ENCODE peak calls at places on chromosomes 7 and 10, in ten cellular contexts. One of them, this sample, is unnamed.

GRCh38 chr10:88045544-88046415 is 182.4 kb downstream of the PTEN start:
- DNase-seq in effector memory CD8-positive, alpha-beta T cell: no peak
- DNase-seq in Right ventricle myocardium inferior: no peak
- DNase-seq in stimulated activated CD4-positive, alpha-beta T cell treated with anti-CD3 and anti-CD28 coated beads, Interleukin-4, amount 100 ng/mL, for 48 hours: no peak
- DNase-seq in right atrium auricular region: no peak
- DNase-seq in activated CD4-positive, alpha-beta T cell treated with anti-CD3 and anti-CD28 coated beads, Interleukin-2, amount 10 ng/mL, durations not matched to agents 7 days and 5 days: no peak
- DNase-seq in AML-193: peak; percentile 40
- DNase-seq in NCI-H2081 treated with DMSO at 0.1 percent for 48 hours: no peak
- DNase-seq in progenitor cell of endocrine pancreas: no peak
- DNase-seq in IMR-90: peak; percentile 20
- DNase-seq in this sample: no peak

GRCh38 chr10:70992436-70992835 is 104.1 kb upstream of the PCBD1 start:
- DNase-seq in effector memory CD8-positive, alpha-beta T cell: no peak
- DNase-seq in Right ventricle myocardium inferior: no peak
- DNase-seq in stimulated activated CD4-positive, alpha-beta T cell treated with anti-CD3 and anti-CD28 coated beads, Interleukin-4, amount 100 ng/mL, for 48 hours: no peak
- DNase-seq in right atrium auricular region: no peak
- DNase-seq in activated CD4-positive, alpha-beta T cell treated with anti-CD3 and anti-CD28 coated beads, Interleukin-2, amount 10 ng/mL, durations not matched to agents 7 days and 5 days: no peak
- DNase-seq in AML-193: no peak
- DNase-seq in NCI-H2081 treated with DMSO at 0.1 percent for 48 hours: no peak
- DNase-seq in progenitor cell of endocrine pancreas: no peak
- DNase-seq in IMR-90: no peak
- DNase-seq in this sample: no peak

GRCh38 chr7:87318741-87319140 is 26.7 kb upstream of the CROT start:
- DNase-seq in effector memory CD8-positive, alpha-beta T cell: no peak
- DNase-seq in Right ventricle myocardium inferior: no peak
- DNase-seq in stimulated activated CD4-positive, alpha-beta T cell treated with anti-CD3 and anti-CD28 coated beads, Interleukin-4, amount 100 ng/mL, for 48 hours: no peak
- DNase-seq in right atrium auricular region: no peak
- DNase-seq in activated CD4-positive, alpha-beta T cell treated with anti-CD3 and anti-CD28 coated beads, Interleukin-2, amount 10 ng/mL, durations not matched to agents 7 days and 5 days: no peak
- DNase-seq in AML-193: no peak
- DNase-seq in NCI-H2081 treated with DMSO at 0.1 percent for 48 hours: no peak
- DNase-seq in progenitor cell of endocrine pancreas: no peak
- DNase-seq in IMR-90: no peak
- DNase-seq in this sample: no peak

GRCh38 chr7:21579341-21580072 is 36.7 kb downstream of the DNAH11 start:
- DNase-seq in effector memory CD8-positive, alpha-beta T cell: no peak
- DNase-seq in Right ventricle myocardium inferior: no peak
- DNase-seq in stimulated activated CD4-positive, alpha-beta T cell treated with anti-CD3 and anti-CD28 coated beads, Interleukin-4, amount 100 ng/mL, for 48 hours: no peak
- DNase-seq in right atrium auricular region: no peak
- DNase-seq in activated CD4-positive, alpha-beta T cell treated with anti-CD3 and anti-CD28 coated beads, Interleukin-2, amount 10 ng/mL, durations not matched to agents 7 days and 5 days: no peak
- DNase-seq in AML-193: no peak
- DNase-seq in NCI-H2081 treated with DMSO at 0.1 percent for 48 hours: no peak
- DNase-seq in progenitor cell of endocrine pancreas: no peak
- DNase-seq in IMR-90: peak; percentile 1
- DNase-seq in this sample: no peak

GRCh38 chr7:12670759-12671545 is 16.5 kb upstream of the ARL4A start:
- DNase-seq in effector memory CD8-positive, alpha-beta T cell: no peak
- DNase-seq in Right ventricle myocardium inferior: no peak
- DNase-seq in stimulated activated CD4-positive, alpha-beta T cell treated with anti-CD3 and anti-CD28 coated beads, Interleukin-4, amount 100 ng/mL, for 48 hours: no peak
- DNase-seq in right atrium auricular region: no peak
- DNase-seq in activated CD4-positive, alpha-beta T cell treated with anti-CD3 and anti-CD28 coated beads, Interleukin-2, amount 10 ng/mL, durations not matched to agents 7 days and 5 days: no peak
- DNase-seq in AML-193: peak; percentile 10
- DNase-seq in NCI-H2081 treated with DMSO at 0.1 percent for 48 hours: no peak
- DNase-seq in progenitor cell of endocrine pancreas: no peak
- DNase-seq in IMR-90: peak; percentile 41
- DNase-seq in this sample: no peak

GRCh38 chr7:33671521-33672262 is 233.6 kb upstream of the BMPER start:
- DNase-seq in effector memory CD8-positive, alpha-beta T cell: no peak
- DNase-seq in Right ventricle myocardium inferior: no peak
- DNase-seq in stimulated activated CD4-positive, alpha-beta T cell treated with anti-CD3 and anti-CD28 coated beads, Interleukin-4, amount 100 ng/mL, for 48 hours: no peak
- DNase-seq in right atrium auricular region: no peak
- DNase-seq in activated CD4-positive, alpha-beta T cell treated with anti-CD3 and anti-CD28 coated beads, Interleukin-2, amount 10 ng/mL, durations not matched to agents 7 days and 5 days: no peak
- DNase-seq in AML-193: no peak
- DNase-seq in NCI-H2081 treated with DMSO at 0.1 percent for 48 hours: no peak
- DNase-seq in progenitor cell of endocrine pancreas: no peak
- DNase-seq in IMR-90: no peak
- DNase-seq in this sample: no peak

GRCh38 chr10:130429809-130430208 is 293.6 kb downstream of the GLRX3 start:
- DNase-seq in effector memory CD8-positive, alpha-beta T cell: no peak
- DNase-seq in Right ventricle myocardium inferior: no peak
- DNase-seq in stimulated activated CD4-positive, alpha-beta T cell treated with anti-CD3 and anti-CD28 coated beads, Interleukin-4, amount 100 ng/mL, for 48 hours: no peak
- DNase-seq in right atrium auricular region: peak; percentile 11
- DNase-seq in activated CD4-positive, alpha-beta T cell treated with anti-CD3 and anti-CD28 coated beads, Interleukin-2, amount 10 ng/mL, durations not matched to agents 7 days and 5 days: no peak
- DNase-seq in AML-193: no peak
- DNase-seq in NCI-H2081 treated with DMSO at 0.1 percent for 48 hours: no peak
- DNase-seq in progenitor cell of endocrine pancreas: no peak
- DNase-seq in IMR-90: no peak
- DNase-seq in this sample: peak; percentile 27

GRCh38 chr7:46317256-46317655 is 396.2 kb upstream of the IGFBP3 start:
- DNase-seq in effector memory CD8-positive, alpha-beta T cell: no peak
- DNase-seq in Right ventricle myocardium inferior: no peak
- DNase-seq in stimulated activated CD4-positive, alpha-beta T cell treated with anti-CD3 and anti-CD28 coated beads, Interleukin-4, amount 100 ng/mL, for 48 hours: no peak
- DNase-seq in right atrium auricular region: no peak
- DNase-seq in activated CD4-positive, alpha-beta T cell treated with anti-CD3 and anti-CD28 coated beads, Interleukin-2, amount 10 ng/mL, durations not matched to agents 7 days and 5 days: no peak
- DNase-seq in AML-193: no peak
- DNase-seq in NCI-H2081 treated with DMSO at 0.1 percent for 48 hours: no peak
- DNase-seq in progenitor cell of endocrine pancreas: no peak
- DNase-seq in IMR-90: peak; percentile 46
- DNase-seq in this sample: no peak

GRCh38 chr7:116545411-116545993 is 20.7 kb downstream of the CAV1 start:
- DNase-seq in effector memory CD8-positive, alpha-beta T cell: no peak
- DNase-seq in Right ventricle myocardium inferior: no peak
- DNase-seq in stimulated activated CD4-positive, alpha-beta T cell treated with anti-CD3 and anti-CD28 coated beads, Interleukin-4, amount 100 ng/mL, for 48 hours: no peak
- DNase-seq in right atrium auricular region: no peak
- DNase-seq in activated CD4-positive, alpha-beta T cell treated with anti-CD3 and anti-CD28 coated beads, Interleukin-2, amount 10 ng/mL, durations not matched to agents 7 days and 5 days: no peak
- DNase-seq in AML-193: no peak
- DNase-seq in NCI-H2081 treated with DMSO at 0.1 percent for 48 hours: no peak
- DNase-seq in progenitor cell of endocrine pancreas: no peak
- DNase-seq in IMR-90: peak; percentile 53
- DNase-seq in this sample: no peak

GRCh38 chr10:72257051-72257892 is 16.5 kb upstream of the DDIT4 start:
- DNase-seq in effector memory CD8-positive, alpha-beta T cell: no peak
- DNase-seq in Right ventricle myocardium inferior: no peak
- DNase-seq in stimulated activated CD4-positive, alpha-beta T cell treated with anti-CD3 and anti-CD28 coated beads, Interleukin-4, amount 100 ng/mL, for 48 hours: no peak
- DNase-seq in right atrium auricular region: peak; percentile 72
- DNase-seq in activated CD4-positive, alpha-beta T cell treated with anti-CD3 and anti-CD28 coated beads, Interleukin-2, amount 10 ng/mL, durations not matched to agents 7 days and 5 days: no peak
- DNase-seq in AML-193: peak; percentile 74
- DNase-seq in NCI-H2081 treated with DMSO at 0.1 percent for 48 hours: no peak
- DNase-seq in progenitor cell of endocrine pancreas: no peak
- DNase-seq in IMR-90: no peak
- DNase-seq in this sample: no peak

GRCh38 chr10:91349381-91349780 is 60.8 kb upstream of the HECTD2 start:
- DNase-seq in effector memory CD8-positive, alpha-beta T cell: no peak
- DNase-seq in Right ventricle myocardium inferior: no peak
- DNase-seq in stimulated activated CD4-positive, alpha-beta T cell treated with anti-CD3 and anti-CD28 coated beads, Interleukin-4, amount 100 ng/mL, for 48 hours: no peak
- DNase-seq in right atrium auricular region: peak; percentile 63
- DNase-seq in activated CD4-positive, alpha-beta T cell treated with anti-CD3 and anti-CD28 coated beads, Interleukin-2, amount 10 ng/mL, durations not matched to agents 7 days and 5 days: no peak
- DNase-seq in AML-193: no peak
- DNase-seq in NCI-H2081 treated with DMSO at 0.1 percent for 48 hours: no peak
- DNase-seq in progenitor cell of endocrine pancreas: no peak
- DNase-seq in IMR-90: peak; percentile 99
- DNase-seq in this sample: no peak